ENCODE peak calls at places on chromosomes 16 and 17, in six cellular contexts. F is right atrium auricular region, D is spleen, Y is BJ, Q is epithelial cell of esophagus, W is AG04450. C is an unnamed sample.

GRCh38 chr17:44372036-44372435 is 8.4 kb upstream of the FAM171A2 start:
- DNase-seq in F (no peak), D (no peak), Y (no peak), Q (no peak), W (no peak), C (peak; percentile 39)

GRCh38 chr17:236641-237405 is 55.4 kb upstream of the DOC2B start:
- DNase-seq in F (no peak), D (peak; percentile 41), Y (no peak), Q (no peak), W (no peak), C (peak; percentile 60)

GRCh38 chr16:53636978-53637377 is 66.7 kb downstream of the RPGRIP1L start:
- DNase-seq in F (no peak), D (no peak), Y (no peak), Q (no peak), W (no peak), C (no peak)

GRCh38 chr16:68636064-68636551 is 9.0 kb upstream of the CDH3 start:
- DNase-seq in F (no peak), D (no peak), Y (no peak), Q (peak; percentile 99), W (no peak), C (no peak)

GRCh38 chr16:17927015-17927414 is 409.5 kb downstream of the NPIPA8 start:
- DNase-seq in F (no peak), D (no peak), Y (no peak), Q (no peak), W (no peak), C (no peak)

GRCh38 chr17:49456172-49456965 is 38.7 kb upstream of the NGFR start:
- DNase-seq in F (no peak), D (no peak), Y (peak; percentile 68), Q (no peak), W (peak; percentile 50), C (no peak)

GRCh38 chr16:17391715-17392114 is 79.0 kb downstream of the XYLT1 start:
- DNase-seq in F (no peak), D (no peak), Y (no peak), Q (no peak), W (no peak), C (no peak)

GRCh38 chr16:82700541-82701240 is 73.9 kb downstream of the CDH13 start:
- DNase-seq in F (no peak), D (no peak), Y (no peak), Q (no peak), W (no peak), C (no peak)

GRCh38 chr16:22070361-22071351 is 21.7 kb upstream of the VWA3A start:
- DNase-seq in F (no peak), D (no peak), Y (no peak), Q (peak; percentile 59), W (no peak), C (no peak)

GRCh38 chr17:35287286-35287811 is 44.5 kb downstream of the SLFN5 start:
- DNase-seq in F (no peak), D (no peak), Y (no peak), Q (no peak), W (no peak), C (no peak)

GRCh38 chr17:58414596-58414997 is 2.7 kb downstream of the RNF43 start:
- DNase-seq in F (no peak), D (no peak), Y (no peak), Q (peak; percentile 50), W (no peak), C (no peak)

GRCh38 chr17:58416396-58416795 is 938 bp downstream of the RNF43 start:
- DNase-seq in F (no peak), D (no peak), Y (no peak), Q (no peak), W (no peak), C (no peak)

GRCh38 chr17:58417300-58418092 is at the start of gene RNF43:
- DNase-seq in F (peak; percentile 93), D (peak; percentile 91), Y (peak; percentile 41), Q (peak; percentile 100), W (peak; percentile 48), C (peak; percentile 96)

GRCh38 chr17:58415371-58416055 is 1.8 kb downstream of the RNF43 start:
- DNase-seq in F (no peak), D (no peak), Y (no peak), Q (no peak), W (no peak), C (no peak)

DNA sequence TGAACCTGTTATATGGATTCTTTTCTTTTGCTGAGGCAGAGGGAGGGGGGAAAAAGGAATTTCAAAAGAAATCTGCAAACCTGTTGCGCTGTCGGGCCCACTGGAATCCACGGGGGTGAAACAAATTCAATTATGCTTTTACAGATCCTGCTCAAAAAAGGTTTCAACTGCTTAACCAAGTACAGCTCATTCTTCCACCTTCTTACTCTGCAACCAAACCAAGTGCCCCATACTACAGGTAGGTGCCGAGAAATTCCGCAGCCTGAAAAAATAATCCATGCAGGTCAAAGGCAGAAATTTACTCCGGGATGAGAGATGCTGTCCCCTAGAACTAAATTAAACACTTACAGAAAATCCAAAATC is 416 bp downstream of the RNF43 start:
- DNase-seq in F (no peak), D (no peak), Y (no peak), Q (peak; percentile 18), W (no peak), C (no peak)
- H3K4me3 ChIP-seq in F (peak overlapping the region; percentile 26), D (no peak overlapping the region), Y (no peak overlapping the region), Q (peak overlapping the region; percentile 75), W (no peak overlapping the region), C (peak overlapping the region; percentile 91)

DNA sequence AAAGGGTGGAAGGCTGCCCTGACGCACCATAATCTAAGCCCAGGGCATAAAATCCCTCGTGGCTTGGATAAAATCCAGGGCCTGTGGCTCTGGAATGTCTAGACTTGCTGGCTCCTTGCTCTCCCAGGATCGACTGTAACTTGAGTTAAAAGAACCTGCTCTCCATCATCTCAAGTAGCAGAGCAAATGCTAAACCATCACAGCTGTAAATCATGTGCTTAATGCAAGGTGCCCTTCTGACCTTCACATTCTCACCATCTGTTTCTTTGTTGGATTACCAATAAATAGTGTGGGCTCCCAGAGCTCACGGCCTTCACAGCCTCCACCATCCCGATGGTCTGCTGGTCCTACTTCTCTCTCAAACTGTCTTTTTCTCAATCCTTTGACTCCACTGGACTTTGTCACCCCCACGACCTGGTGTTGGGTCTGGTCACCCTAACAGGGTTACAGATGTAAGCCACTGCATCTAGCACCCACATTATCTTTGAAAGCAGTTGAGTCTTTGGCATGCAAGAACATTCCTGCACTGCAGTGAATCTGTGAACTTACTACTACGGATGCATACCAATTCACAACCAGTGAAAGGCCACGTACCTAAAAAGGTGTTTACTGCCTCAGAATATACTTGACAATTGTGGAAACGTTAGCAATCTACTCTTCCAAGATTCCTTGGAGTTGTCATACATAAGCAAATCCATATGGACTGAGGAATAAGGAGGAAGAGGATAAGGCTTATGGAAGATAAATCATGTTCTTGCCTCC is 15.3 kb downstream of the RSL1D1 start:
- DNase-seq in F (no peak), D (no peak), Y (no peak), Q (peak; percentile 28), W (no peak), C (no peak)
- TF ChIP-seq CTCF in F (no peak), D (no peak), Y (no peak), Q (no peak), W (no peak), C (no peak)

DNA sequence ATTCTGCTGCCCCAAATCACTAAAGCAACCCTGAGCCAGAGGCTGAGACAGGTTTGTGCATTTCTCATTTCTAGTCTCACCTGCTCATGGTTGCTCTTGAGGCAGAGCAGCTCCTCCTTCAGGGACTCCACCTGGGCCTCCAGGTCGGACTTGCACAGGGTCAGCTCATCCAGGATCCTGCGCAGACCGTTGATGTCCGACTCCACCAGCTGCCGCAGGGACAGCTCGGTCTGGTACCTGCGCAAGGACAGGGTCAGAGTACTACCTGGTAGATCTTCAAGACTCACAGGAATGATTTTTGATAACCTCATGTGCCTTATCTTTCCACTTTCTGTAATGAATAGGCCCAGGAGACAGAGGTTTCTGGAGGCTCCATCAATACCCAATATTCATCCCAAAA is 1.1 kb downstream of the KRT31 start:
- DNase-seq in F (no peak), D (no peak), Y (no peak), Q (no peak), W (no peak), C (no peak)
- H3K4me3 ChIP-seq in F (no peak overlapping the region), D (no peak overlapping the region), Y (no peak overlapping the region), Q (no peak overlapping the region), W (no peak overlapping the region), C (no peak overlapping the region)

GRCh38 chr17:7328840-7329359 is at the start of gene NEURL4:
- DNase-seq in F (no peak), D (no peak), Y (no peak), Q (peak; percentile 43), W (no peak), C (no peak)

GRCh38 chr17:7330099-7331015 is 1.2 kb upstream of the NEURL4 start:
- DNase-seq in F (peak; percentile 83), D (peak; percentile 95), Y (no peak), Q (peak; percentile 85), W (no peak), C (peak; percentile 92)

GRCh38 chr17:7328009-7328408 is 1.1 kb downstream of the NEURL4 start:
- DNase-seq in F (no peak), D (no peak), Y (no peak), Q (no peak), W (no peak), C (no peak)

GRCh38 chr17:7327501-7327900 is 1.6 kb downstream of the NEURL4 start:
- DNase-seq in F (no peak), D (no peak), Y (no peak), Q (no peak), W (no peak), C (peak; percentile 78)

GRCh38 chr17:7329360-7330098 is 394 bp upstream of the NEURL4 start:
- DNase-seq in F (peak; percentile 97), D (peak; percentile 99), Y (peak; percentile 95), Q (peak; percentile 99), W (peak; percentile 99), C (peak; percentile 99)
- TF ChIP-seq CTCF in F (no peak), D (no peak), Y (no peak), Q (no peak), W (no peak), C (no peak)

C was measured in kidney.